ENCODE peak calls at places on chromosomes 13 and 19, in nine cellular contexts. Z is HCT116, A is MM.1S, Y is SK-N-SH, G is neural progenitor cell, F is GM23338, X is GM23248, V is OCI-LY7, S is hepatocyte. K is an unnamed sample.

GRCh38 chr13:96809366-96810096 is 184.7 kb downstream of the OXGR1 start:
- DNase-seq in A (no peak), X (no peak), F (no peak), G (no peak), Y (no peak), V (no peak), Z (no peak), S (no peak), K (no peak)

GRCh38 chr19:43527860-43528622 is 1.0 kb upstream of the ETHE1 start:
- DNase-seq in V (no peak), Z (no peak), Y (no peak), X (peak), F (no peak), G (no peak), S (no peak), A (no peak), K (peak)

GRCh38 chr13:113920173-113920572 is 53.7 kb downstream of the C13orf46 start:
- DNase-seq in A (no peak), Y (no peak), Z (no peak), S (no peak), F (no peak), X (no peak), G (no peak), V (no peak), K (no peak)

GRCh38 chr19:47152205-47152604 is 21.6 kb downstream of the SAE1 start:
- DNase-seq in V (no peak), Z (no peak), F (no peak), A (no peak), G (no peak), S (no peak), Y (no peak), X (no peak), K (no peak)

GRCh38 chr19:42270346-42271044 is 1.4 kb downstream of the CIC start:
- DNase-seq in A (peak), V (peak), X (peak), S (no peak), G (no peak), Z (no peak), Y (peak), F (no peak), K (peak)

GRCh38 chr13:39376088-39376487 is 226.9 kb downstream of the LHFPL6 start:
- DNase-seq in S (no peak), X (no peak), F (no peak), V (no peak), Z (no peak), A (no peak), Y (no peak), G (no peak), K (no peak)

GRCh38 chr19:38912600-38913514 is 871 bp upstream of the CCER2 start:
- DNase-seq in F (no peak), A (no peak), Y (no peak), X (no peak), S (no peak), V (no peak), G (no peak), Z (no peak), K (no peak)

GRCh38 chr13:111958612-111959395 is 108.1 kb upstream of the SOX1 start:
- DNase-seq in S (no peak), V (no peak), G (no peak), F (no peak), X (no peak), A (no peak), Y (no peak), Z (no peak), K (no peak)

GRCh38 chr13:113157929-113158747 is at the start of gene PROZ:
- DNase-seq in V (no peak), A (no peak), Z (no peak), S (no peak), G (no peak), F (no peak), X (no peak), Y (no peak), K (no peak)

GRCh38 chr19:30667227-30667626 is 295.0 kb downstream of the ZNF536 start:
- DNase-seq in G (no peak), S (no peak), X (no peak), V (no peak), A (no peak), F (no peak), Z (no peak), Y (no peak), K (no peak)

GRCh38 chr19:45144431-45145269 is 16.1 kb downstream of the NKPD1 start:
- DNase-seq in Z (no peak), Y (no peak), S (no peak), X (no peak), A (no peak), F (no peak), V (no peak), G (no peak), K (no peak)

GRCh38 chr19:45630463-45630862 is 8.7 kb downstream of the EML2 start:
- DNase-seq in Y (peak), S (peak), G (no peak), F (peak), X (peak), Z (peak), V (no peak), A (peak), K (peak)

GRCh38 chr13:34208326-34208725 is 390.4 kb downstream of the RFC3 start:
- DNase-seq in V (no peak), G (no peak), S (no peak), Z (no peak), Y (no peak), A (no peak), X (peak), F (no peak), K (no peak)

GRCh38 chr19:4172861-4173473 is 9.4 kb downstream of the SIRT6 start:
- DNase-seq in V (no peak), Y (peak), Z (no peak), X (peak), G (peak), S (peak), A (peak), F (peak), K (peak)

DNA sequence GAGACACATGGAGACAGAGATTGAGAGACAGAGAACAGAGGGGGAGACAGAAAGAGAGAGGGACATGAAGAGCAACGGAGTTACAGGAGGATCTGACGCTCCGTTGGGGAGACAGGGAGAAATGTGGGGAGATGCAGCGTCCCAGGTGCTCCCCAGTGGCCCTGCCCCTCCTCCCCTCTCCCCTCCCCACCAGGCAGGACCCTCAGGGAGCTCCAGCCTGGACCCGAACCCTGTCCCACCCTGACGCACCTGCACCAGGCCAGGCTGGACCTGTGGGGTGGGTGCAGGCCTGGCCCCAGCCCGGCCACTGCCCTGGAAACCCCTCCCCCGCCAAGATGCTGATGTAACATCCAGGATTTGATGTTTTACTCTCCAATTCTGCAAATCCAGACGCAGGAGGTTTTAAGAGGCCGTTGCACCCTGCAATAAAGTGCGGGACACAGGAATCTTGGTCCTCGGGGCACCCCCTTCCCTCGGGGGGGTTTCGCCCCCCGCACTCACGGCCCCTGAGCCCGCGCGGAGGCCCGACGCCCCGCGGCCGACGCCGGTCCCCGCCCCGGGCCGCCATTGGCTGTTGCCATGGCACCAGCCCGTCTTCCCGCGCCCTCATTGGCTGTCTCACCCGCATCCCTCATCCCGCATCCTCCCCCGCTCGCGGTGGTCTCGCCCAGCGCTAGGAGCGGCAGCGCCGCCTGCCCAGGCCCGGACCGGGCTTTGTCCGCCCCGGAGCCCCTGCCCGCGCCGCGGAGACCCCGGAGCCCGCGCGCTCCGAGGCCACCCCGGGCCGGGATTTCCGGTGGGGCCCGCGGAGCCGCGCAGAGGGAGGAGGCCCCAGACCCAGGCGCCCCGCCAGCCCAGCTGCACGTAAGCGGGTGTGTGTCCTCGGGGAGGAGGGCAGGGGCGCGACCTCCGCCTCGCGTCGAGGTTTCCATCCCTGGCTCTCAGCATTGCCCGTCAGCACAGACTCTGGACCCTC is at the start of gene APC2:
- DNase-seq in Y (peak), S (peak), V (peak), Z (no peak), X (peak), A (no peak), F (peak), G (peak), K (no peak)
- H3K4me3 ChIP-seq in Y (peak), S (no peak), V (peak), Z (no peak), X (peak), A (no peak), F (peak), G (peak), K (no peak)

GRCh38 chr19:17641181-17641580 is 47.0 kb downstream of the UNC13A start:
- DNase-seq in V (no peak), X (no peak), A (no peak), Z (no peak), Y (no peak), F (no peak), S (no peak), G (no peak), K (no peak)
- TF ChIP-seq EZH2phosphoT487 in V (no peak), X (no peak), A (no peak), Z (no peak), Y (no peak), F (no peak), S (no peak), G (no peak), K (no peak)

GRCh38 chr13:87671824-87672603 is 843 bp downstream of the SLITRK5 start:
- DNase-seq in Z (no peak), X (peak), Y (peak), S (peak), F (peak), G (peak), A (no peak), V (peak), K (no peak)
- H3K4me3 ChIP-seq in Z (no peak), X (peak), Y (peak), S (peak), F (peak), G (peak), A (peak), V (peak), K (peak)

GRCh38 chr13:75679459-75679858 is 43.3 kb downstream of the LMO7 start:
- DNase-seq in F (no peak), S (no peak), G (no peak), A (no peak), Z (no peak), X (no peak), V (no peak), Y (no peak), K (no peak)

GRCh38 chr13:75669706-75670105 is 33.6 kb downstream of the LMO7 start:
- DNase-seq in Z (no peak), S (peak), G (no peak), X (no peak), F (no peak), A (no peak), V (no peak), Y (no peak), K (no peak)

GRCh38 chr13:75670496-75670895 is 34.4 kb downstream of the LMO7 start:
- DNase-seq in Z (no peak), X (peak), G (no peak), Y (no peak), S (no peak), F (no peak), A (no peak), V (no peak), K (peak)

GRCh38 chr13:75675421-75675820 is 39.3 kb downstream of the LMO7 start:
- DNase-seq in A (no peak), S (no peak), V (no peak), G (no peak), X (peak), Z (no peak), F (no peak), Y (no peak), K (no peak)
- TF ChIP-seq EZH2phosphoT487 in A (no peak), S (no peak), V (no peak), G (no peak), X (no peak), Z (no peak), F (no peak), Y (no peak), K (no peak)